ENCODE peak calls at places on chromosomes 13 and 19, in nine cellular contexts. R is fibroblast of pulmonary artery, N is lower lobe of right lung, B is breast epithelium, U is AG09309, W is heart right ventricle, P is neural progenitor cell, D is heart left ventricle, Q is progenitor cell of endocrine pancreas. S is an unnamed sample.

GRCh38 chr19:29544656-29545360 is 19.0 kb downstream of the VSTM2B start:
- DNase-seq in B (peak), N (no peak), Q (no peak), U (no peak), D (peak), W (no peak), R (no peak), P (no peak), S (no peak)

GRCh38 chr13:38582133-38582532 is 104.7 kb upstream of the FREM2 start:
- DNase-seq in P (peak), D (no peak), Q (no peak), W (peak), U (no peak), N (no peak), R (peak), B (no peak), S (no peak)

GRCh38 chr13:44974056-44974798 is 15.0 kb downstream of the NUFIP1 start:
- DNase-seq in W (peak), D (peak), R (peak), P (no peak), Q (no peak), U (no peak), N (no peak), B (no peak), S (no peak)

GRCh38 chr13:19601749-19602725 is 31.4 kb upstream of the MPHOSPH8 start:
- DNase-seq in U (no peak), R (peak), D (peak), P (peak), B (no peak), Q (peak), W (no peak), N (peak), S (no peak)

GRCh38 chr13:54657588-54657987 is 1629.0 kb downstream of the OLFM4 start:
- DNase-seq in R (no peak), N (no peak), P (no peak), W (no peak), U (no peak), B (no peak), D (no peak), Q (no peak), S (no peak)

GRCh38 chr19:29842471-29843179 is 30.8 kb downstream of the CCNE1 start:
- DNase-seq in B (no peak), R (no peak), P (no peak), N (peak), W (no peak), Q (no peak), D (no peak), U (no peak), S (no peak)

GRCh38 chr13:95564091-95564490 is 11.6 kb downstream of the CLDN10 start:
- DNase-seq in D (no peak), U (no peak), B (no peak), P (no peak), R (peak), Q (no peak), W (no peak), N (no peak), S (no peak)

GRCh38 chr13:20441879-20442278 is 83.8 kb downstream of the CRYL1 start:
- DNase-seq in P (peak), U (peak), W (no peak), D (no peak), B (no peak), R (peak), Q (no peak), N (no peak), S (no peak)

GRCh38 chr13:70964124-70964523 is 855.9 kb upstream of the KLHL1 start:
- DNase-seq in R (peak), B (no peak), P (peak), U (no peak), Q (no peak), N (no peak), D (no peak), W (no peak), S (no peak)

GRCh38 chr13:92716749-92717148 is 509.9 kb upstream of the GPC6 start:
- DNase-seq in N (no peak), D (no peak), W (no peak), B (no peak), R (peak), P (no peak), U (no peak), Q (no peak), S (no peak)

GRCh38 chr19:19464339-19465098 is 50.8 kb downstream of the TSSK6 start:
- DNase-seq in N (peak), B (no peak), D (no peak), Q (no peak), W (no peak), R (peak), P (peak), U (no peak), S (no peak)

GRCh38 chr13:109568273-109568900 is 218.0 kb downstream of the IRS2 start:
- DNase-seq in P (no peak), Q (no peak), N (no peak), R (no peak), B (no peak), D (no peak), W (no peak), U (no peak), S (no peak)

GRCh38 chr13:109572389-109572788 is 214.0 kb downstream of the IRS2 start:
- DNase-seq in N (no peak), U (no peak), R (no peak), D (no peak), W (no peak), Q (no peak), P (no peak), B (no peak), S (no peak)

GRCh38 chr13:109565877-109566276 is 220.5 kb downstream of the IRS2 start:
- DNase-seq in N (no peak), Q (no peak), R (no peak), P (no peak), D (no peak), U (no peak), W (no peak), B (no peak), S (no peak)

GRCh38 chr13:109569938-109570711 is 216.3 kb downstream of the IRS2 start:
- DNase-seq in B (no peak), D (no peak), N (no peak), P (no peak), U (no peak), W (no peak), Q (no peak), R (no peak), S (no peak)

GRCh38 chr13:109567315-109567714 is 219.1 kb downstream of the IRS2 start:
- DNase-seq in D (no peak), N (no peak), U (no peak), P (no peak), Q (no peak), W (no peak), R (peak), B (no peak), S (no peak)
- TF ChIP-seq CTCF in D (no peak), N (no peak), U (peak), P (no peak), Q (no peak), W (no peak), R (peak), B (no peak), S (no peak)

GRCh38 chr13:51599444-51600176 is 15.3 kb downstream of the WDFY2 start:
- DNase-seq in Q (no peak), D (no peak), R (no peak), N (no peak), U (no peak), W (no peak), P (no peak), B (no peak), S (no peak)
- TF ChIP-seq CTCF in Q (no peak), D (no peak), R (no peak), N (no peak), U (no peak), W (no peak), P (no peak), B (no peak), S (no peak)

GRCh38 chr13:41193469-41193868 is 900 bp downstream of the KBTBD7 start:
- DNase-seq in N (no peak), D (no peak), Q (no peak), R (no peak), B (no peak), W (peak), P (no peak), U (no peak), S (no peak)

GRCh38 chr13:41199061-41199460 is 4.7 kb upstream of the KBTBD7 start:
- DNase-seq in Q (no peak), D (no peak), R (no peak), B (no peak), P (no peak), N (no peak), W (no peak), U (no peak), S (no peak)

GRCh38 chr13:41196011-41196410 is 1.6 kb upstream of the KBTBD7 start:
- DNase-seq in B (no peak), D (no peak), Q (no peak), R (no peak), P (no peak), N (no peak), U (no peak), W (no peak), S (no peak)

GRCh38 chr13:41196620-41197019 is 2.3 kb upstream of the KBTBD7 start:
- DNase-seq in Q (no peak), N (no peak), R (peak), D (no peak), P (no peak), W (no peak), U (no peak), B (no peak), S (no peak)

DNA sequence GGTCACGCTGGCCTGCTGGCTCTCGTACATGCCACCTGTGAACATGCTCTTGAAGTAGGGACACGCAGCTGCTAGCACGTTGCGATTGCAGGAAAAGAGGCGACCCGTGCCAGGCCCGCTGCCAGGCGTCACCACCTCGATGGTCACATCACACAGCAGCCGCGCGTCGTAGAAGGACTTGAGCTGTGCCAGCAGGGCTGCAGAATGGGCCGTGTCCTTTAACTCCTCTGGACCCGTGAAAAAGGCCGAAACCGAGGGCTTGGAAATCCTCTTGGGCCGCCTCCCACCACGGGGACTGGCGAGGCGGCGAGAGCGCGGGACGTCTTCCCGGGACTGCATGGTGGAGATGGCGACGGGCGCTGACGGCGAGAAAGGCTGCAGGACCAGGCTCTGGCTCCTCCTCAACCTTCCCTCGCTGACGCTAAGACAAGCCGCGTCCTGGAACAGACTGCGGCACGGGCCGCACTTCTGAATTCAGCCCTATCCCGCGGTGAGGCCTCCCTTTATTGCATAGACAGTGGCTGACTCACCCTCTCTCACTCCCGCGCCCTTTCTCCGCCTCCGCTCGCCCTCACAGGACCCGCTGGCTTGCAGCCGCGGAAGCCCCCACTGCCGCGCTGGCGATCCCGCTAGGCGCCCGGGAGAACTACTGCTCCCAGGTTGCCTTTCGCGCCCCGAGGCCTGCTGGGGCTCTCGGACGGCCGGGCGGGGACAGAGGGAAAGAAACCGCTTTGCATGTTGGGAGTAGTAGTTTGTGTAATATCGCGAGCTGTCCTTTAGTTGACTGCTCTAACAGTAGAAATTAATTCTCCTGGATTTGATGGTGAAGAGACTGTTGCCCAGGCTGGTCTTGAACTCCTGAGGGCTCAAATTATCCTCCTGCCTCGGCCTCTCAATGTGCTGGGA is at the start of gene KBTBD7:
- DNase-seq in U (peak), D (peak), B (peak), R (peak), W (peak), P (peak), Q (peak), N (peak), S (peak)
- TF ChIP-seq CTCF in U (no peak), D (no peak), B (peak), R (no peak), W (no peak), P (no peak), Q (no peak), N (no peak), S (peak)

GRCh38 chr13:103762523-103762922 is 696.3 kb upstream of the SLC10A2 start:
- DNase-seq in P (no peak), Q (no peak), U (no peak), W (no peak), B (no peak), D (no peak), N (no peak), R (no peak), S (no peak)
- TF ChIP-seq CTCF in P (peak), Q (no peak), U (no peak), W (no peak), B (no peak), D (no peak), N (no peak), R (no peak), S (no peak)

DNA sequence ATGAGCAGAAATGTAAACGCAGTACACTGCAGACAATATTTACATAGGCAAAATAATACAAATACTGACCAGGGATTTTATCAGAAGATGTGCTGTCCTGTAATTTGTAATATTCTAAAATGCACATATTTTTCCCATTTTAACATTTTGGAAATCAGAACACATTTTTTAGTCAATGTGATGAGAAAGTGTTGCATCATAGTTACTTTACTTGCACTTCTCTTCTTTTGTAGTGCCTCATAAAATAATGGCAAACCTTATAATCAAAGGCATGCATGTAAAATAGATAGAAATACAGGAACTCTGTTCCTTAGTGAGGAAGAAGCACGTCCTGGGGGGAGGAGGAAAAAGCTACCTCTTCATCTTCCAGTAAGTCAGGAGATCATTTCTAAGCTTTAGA is 46.2 kb upstream of the KATNAL1 start:
- DNase-seq in P (no peak), R (no peak), B (no peak), Q (no peak), U (no peak), W (no peak), D (no peak), N (no peak), S (no peak)
- TF ChIP-seq CTCF in P (no peak), R (no peak), B (no peak), Q (no peak), U (no peak), W (no peak), D (no peak), N (no peak), S (no peak)

DNA sequence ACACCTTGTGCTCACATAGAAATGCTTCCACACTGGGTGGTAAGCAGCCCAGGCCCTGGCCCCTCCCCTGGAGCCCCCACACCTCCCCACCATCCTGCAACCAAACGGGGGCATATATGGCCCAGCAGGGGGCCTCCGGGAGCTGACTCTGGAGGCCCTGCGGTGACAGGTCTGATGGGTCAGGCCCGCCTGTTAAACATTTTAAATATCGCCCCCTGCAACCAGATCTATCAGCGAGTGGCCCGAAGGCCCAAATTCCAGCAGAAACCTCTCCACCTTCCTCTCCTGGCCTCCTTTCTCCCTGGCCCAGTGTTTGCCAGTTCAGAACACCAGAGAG is 48.0 kb upstream of the KATNAL1 start:
- DNase-seq in D (no peak), W (no peak), U (no peak), N (peak), P (peak), Q (peak), B (no peak), R (no peak), S (no peak)
- TF ChIP-seq CTCF in D (peak), W (peak), U (no peak), N (peak), P (no peak), Q (peak), B (no peak), R (peak), S (peak)

GRCh38 chr13:85816413-85816812 is 17.2 kb upstream of the SLITRK6 start:
- DNase-seq in Q (no peak), B (no peak), D (no peak), R (peak), W (no peak), P (no peak), U (no peak), N (no peak), S (no peak)
- TF ChIP-seq CTCF in Q (peak), B (no peak), D (no peak), R (peak), W (no peak), P (peak), U (no peak), N (no peak), S (no peak)

DNA sequence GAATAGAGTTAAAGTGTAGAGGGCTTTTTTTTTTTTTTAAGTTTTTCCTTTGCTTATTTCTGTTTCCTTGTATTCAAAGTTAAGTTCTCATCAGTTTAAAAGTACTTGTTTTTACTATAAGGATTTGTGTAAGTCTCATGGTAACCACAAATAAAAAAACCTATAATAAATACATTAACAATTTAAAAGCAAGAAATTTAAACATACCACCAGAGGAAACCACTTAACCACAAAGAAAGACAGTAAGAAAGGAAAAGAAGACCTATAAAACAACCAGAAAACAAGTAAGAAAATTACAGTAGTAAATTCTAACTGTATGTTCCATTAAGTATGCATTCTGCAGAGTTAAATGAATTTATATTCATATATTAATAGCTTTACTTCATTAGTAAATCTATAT is 999.1 kb upstream of the ATXN8OS start:
- DNase-seq in B (no peak), N (no peak), R (no peak), Q (no peak), W (no peak), D (no peak), P (no peak), U (no peak), S (no peak)
- TF ChIP-seq CTCF in B (no peak), N (no peak), R (no peak), Q (no peak), W (no peak), D (no peak), P (peak), U (no peak), S (no peak)

GRCh38 chr19:47112166-47112663 is 1.4 kb downstream of the ZC3H4 start:
- DNase-seq in Q (peak), B (peak), N (peak), R (peak), D (peak), U (peak), P (peak), W (peak), S (peak)

GRCh38 chr19:47111081-47111589 is 2.4 kb downstream of the ZC3H4 start:
- DNase-seq in R (no peak), P (peak), N (peak), U (no peak), D (no peak), Q (no peak), B (no peak), W (peak), S (no peak)

GRCh38 chr19:47113446-47114348 is at the start of gene ZC3H4:
- DNase-seq in U (peak), B (peak), Q (peak), R (peak), N (peak), W (peak), P (peak), D (peak), S (peak)

GRCh38 chr19:47111682-47112165 is 1.9 kb downstream of the ZC3H4 start:
- DNase-seq in W (no peak), P (no peak), U (no peak), B (no peak), Q (no peak), D (no peak), R (no peak), N (no peak), S (no peak)

DNA sequence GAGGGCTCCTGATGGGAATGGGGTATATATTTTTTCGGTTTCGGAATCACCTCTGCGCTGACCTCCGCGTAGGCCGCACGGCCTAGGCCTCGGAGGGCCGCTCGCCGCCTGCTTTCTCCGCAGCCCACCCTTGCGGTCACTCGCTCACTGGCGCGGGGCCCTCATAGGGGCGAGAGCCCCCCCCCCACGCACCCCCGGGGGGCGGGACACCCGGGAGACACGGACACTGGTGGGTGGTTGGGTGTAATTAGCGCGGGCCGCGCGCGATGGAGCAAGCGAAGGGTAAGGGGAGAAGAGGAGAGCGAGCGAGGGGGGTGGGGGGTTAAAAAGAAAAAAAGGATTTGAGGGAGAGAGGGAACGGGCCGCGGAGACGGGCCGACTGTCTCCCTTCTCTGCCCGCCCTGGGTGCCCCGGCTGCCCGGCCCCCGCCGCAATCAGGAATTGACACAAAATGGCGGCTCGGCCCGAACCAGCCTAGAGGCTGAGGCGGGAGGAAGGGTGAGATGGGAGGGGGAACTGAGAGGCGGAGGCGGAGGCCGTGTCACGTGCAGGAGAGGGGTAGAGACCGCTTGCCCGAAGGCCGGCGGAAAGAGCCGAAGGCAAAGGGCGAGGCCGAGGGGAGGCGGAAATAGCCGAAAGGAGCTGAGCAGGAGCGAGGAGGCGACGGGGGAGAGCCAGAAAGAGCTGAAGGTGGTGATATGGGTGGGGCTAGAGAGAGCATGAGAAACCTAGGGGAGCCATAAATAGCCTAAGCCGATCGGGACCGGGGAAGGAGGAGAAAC is 721 bp downstream of the ZC3H4 start:
- DNase-seq in P (peak), R (peak), N (peak), U (peak), B (peak), D (peak), W (peak), Q (peak), S (peak)
- TF ChIP-seq CTCF in P (no peak), R (no peak), N (no peak), U (no peak), B (no peak), D (no peak), W (no peak), Q (no peak), S (no peak)

DNA sequence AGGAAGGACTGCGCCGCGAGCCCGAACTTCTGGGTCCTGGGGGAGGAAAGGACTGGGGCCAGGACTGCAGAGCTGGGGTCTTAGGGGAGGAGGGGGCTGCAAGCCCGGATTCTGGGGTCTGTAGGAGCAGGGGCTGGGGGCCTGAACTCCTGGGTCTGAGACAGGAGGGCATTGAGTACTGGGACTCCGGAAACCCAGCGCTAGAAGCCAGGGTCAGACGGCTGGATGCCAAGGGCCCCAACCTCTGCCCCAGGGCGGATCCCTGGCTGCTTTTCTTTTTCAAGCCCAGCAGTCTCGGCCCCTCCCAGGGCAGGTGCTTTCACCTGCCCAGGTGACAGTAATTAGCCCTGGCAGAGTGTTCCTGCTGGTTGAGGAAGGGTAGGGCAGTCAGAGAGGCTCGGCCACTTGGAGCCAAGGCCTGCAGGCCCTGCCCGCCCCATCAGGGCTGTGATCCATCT is 2.3 kb downstream of the MYH14 start:
- DNase-seq in D (no peak), N (peak), R (no peak), W (no peak), P (peak), U (no peak), Q (peak), B (peak), S (no peak)
- TF ChIP-seq CTCF in D (no peak), N (peak), R (no peak), W (no peak), P (no peak), U (no peak), Q (peak), B (peak), S (no peak)